ENCODE peak calls at places on chromosome 21, in five cellular contexts. G is DMS 273 treated with DMSO at 0.1 percent for 48 hours, M is T-helper 1 cell, P is mesothelial cell of epicardium, T is amniotic stem cell. O is an unnamed sample.

GRCh38 chr21:15084668-15085067 is 19.9 kb upstream of the NRIP1 start:
- DNase-seq in G (no peak), M (no peak), P (no peak), T (no peak), O (no peak)

GRCh38 chr21:34362670-34363069 is 1.1 kb upstream of the KCNE2 start:
- DNase-seq in G (no peak), M (no peak), P (no peak), T (no peak), O (no peak)

GRCh38 chr21:46603228-46603627 is 1.7 kb downstream of the S100B start:
- DNase-seq in G (no peak), M (no peak), P (no peak), T (no peak), O (no peak)

GRCh38 chr21:25243809-25244208 is 363.5 kb downstream of the MRPL39 start:
- DNase-seq in G (no peak), M (no peak), P (no peak), T (no peak), O (no peak)

GRCh38 chr21:28671549-28672195 is 321.0 kb downstream of the LTN1 start:
- DNase-seq in G (no peak), M (no peak), P (no peak), T (no peak), O (no peak)

GRCh38 chr21:30638686-30639085 is 3.7 kb downstream of the KRTAP20-2 start:
- DNase-seq in G (no peak), M (no peak), P (no peak), T (no peak), O (no peak)

GRCh38 chr21:21232320-21232719 is 234.1 kb downstream of the NCAM2 start:
- DNase-seq in G (no peak), M (no peak), P (no peak), T (peak), O (peak)

GRCh38 chr21:45618846-45619485 is 24.6 kb upstream of the PCBP3 start:
- DNase-seq in G (no peak), M (no peak), P (no peak), T (no peak), O (peak)

GRCh38 chr21:45326169-45326833 is 38.6 kb upstream of the POFUT2 start:
- DNase-seq in G (no peak), M (no peak), P (no peak), T (no peak), O (no peak)

GRCh38 chr21:38879912-38880577 is 74.3 kb downstream of the ETS2 start:
- DNase-seq in G (no peak), M (no peak), P (no peak), T (no peak), O (no peak)

GRCh38 chr21:27365394-27365793 is 398.5 kb upstream of the ADAMTS5 start:
- DNase-seq in G (no peak), M (no peak), P (no peak), T (no peak), O (peak)

GRCh38 chr21:41506526-41507520 is 1.1 kb downstream of the TMPRSS2 start:
- DNase-seq in G (no peak), M (no peak), P (no peak), T (no peak), O (peak)

GRCh38 chr21:43590220-43590619 is 69.1 kb downstream of the HSF2BP start:
- DNase-seq in G (no peak), M (no peak), P (no peak), T (no peak), O (peak)

GRCh38 chr21:35711661-35712060 is 348.7 kb downstream of the SETD4 start:
- DNase-seq in G (no peak), M (no peak), P (no peak), T (no peak), O (no peak)

GRCh38 chr21:33754493-33754892 is 112.2 kb downstream of the ITSN1 start:
- DNase-seq in G (no peak), M (no peak), P (no peak), T (no peak), O (no peak)

GRCh38 chr21:39705849-39706248 is 39.1 kb upstream of the IGSF5 start:
- DNase-seq in G (no peak), M (no peak), P (no peak), T (peak), O (no peak)

GRCh38 chr21:28099296-28099695 is 893.4 kb downstream of the LTN1 start:
- DNase-seq in G (no peak), M (no peak), P (no peak), T (no peak), O (peak)

GRCh38 chr21:43304206-43304605 is 122.7 kb downstream of the SIK1 start:
- DNase-seq in G (no peak), M (no peak), P (no peak), T (no peak), O (no peak)

GRCh38 chr21:29737188-29737587 is 202.6 kb downstream of the GRIK1 start:
- DNase-seq in G (no peak), M (no peak), P (no peak), T (no peak), O (no peak)

GRCh38 chr21:18801468-18801867 is 397.9 kb upstream of the TMPRSS15 start:
- DNase-seq in G (no peak), M (no peak), P (no peak), T (no peak), O (no peak)

GRCh38 chr21:39630827-39631226 is 18.1 kb downstream of the B3GALT5 start:
- DNase-seq in G (no peak), M (no peak), P (no peak), T (no peak), O (no peak)